ENCODE peak calls at places on chromosome 9, in six cellular contexts. F is upper lobe of right lung, A is IMR-90, P is pancreas, B is psoas muscle, J is heart right ventricle. U is an unnamed sample. For H3K36me3, the result is how much of the 10 kb centered on the place peaks cover.

GRCh38 chr9:89718635-89719034 is 113.8 kb downstream of the GADD45G start:
- ATAC-seq in F (no peak), A (no peak), P (peak), B (peak), J (peak), U (peak)

GRCh38 chr9:136133191-136133958 is 14.7 kb upstream of the TMEM250 start:
- ATAC-seq in F (peak), A (peak), P (peak), B (peak), J (peak), U (peak)

GRCh38 chr9:123943671-123944070 is 13.7 kb upstream of the DENND1A start:
- ATAC-seq in F (no peak), A (no peak), P (no peak), B (no peak), J (no peak), U (no peak)

GRCh38 chr9:73200694-73201432 is 49.2 kb downstream of the ANXA1 start:
- ATAC-seq in F (peak), A (peak), P (peak), B (no peak), J (no peak), U (no peak)

GRCh38 chr9:23590601-23591000 is 235.4 kb downstream of the ELAVL2 start:
- ATAC-seq in F (no peak), A (no peak), P (peak), B (peak), J (no peak), U (no peak)

GRCh38 chr9:104948277-104948676 is 20.3 kb upstream of the ABCA1 start:
- ATAC-seq in F (no peak), A (no peak), P (no peak), B (no peak), J (no peak), U (no peak)

GRCh38 chr9:80175286-80175906 is 603.6 kb downstream of the TLE4 start:
- ATAC-seq in F (peak), A (peak), P (no peak), B (peak), J (no peak), U (no peak)

GRCh38 chr9:123360161-123361085 is 4.4 kb downstream of the CRB2 start:
- ATAC-seq in F (peak), A (peak), P (peak), B (no peak), J (no peak), U (no peak)

GRCh38 chr9:68895741-68896478 is 118.0 kb downstream of the PRKACG start:
- ATAC-seq in F (no peak), A (no peak), P (peak), B (no peak), J (peak), U (no peak)

GRCh38 chr9:132250324-132251262 is 88.7 kb downstream of the NTNG2 start:
- ATAC-seq in F (peak), A (no peak), P (no peak), B (no peak), J (no peak), U (no peak)

GRCh38 chr9:128920381-128921058 is at the start of gene PHYHD1:
- ATAC-seq in F (peak), A (peak), P (peak), B (peak), J (no peak), U (peak)

GRCh38 chr9:3972687-3973086 is 327.2 kb downstream of the GLIS3 start:
- ATAC-seq in F (no peak), A (no peak), P (no peak), B (no peak), J (no peak), U (no peak)

GRCh38 chr9:87725356-87725899 is 491 bp upstream of the CTSL start:
- ATAC-seq in F (no peak), A (peak), P (peak), B (peak), J (peak), U (peak)

GRCh38 chr9:111016046-111017026 is 21.9 kb downstream of the LPAR1 start:
- ATAC-seq in F (no peak), A (peak), P (peak), B (no peak), J (no peak), U (no peak)

GRCh38 chr9:137832191-137832700 is 45.3 kb upstream of the CACNA1B start:
- ATAC-seq in F (no peak), A (no peak), P (no peak), B (no peak), J (no peak), U (no peak)

GRCh38 chr9:20988916-20989315 is 42.5 kb downstream of the HACD4 start:
- ATAC-seq in F (no peak), A (peak), P (peak), B (no peak), J (no peak), U (no peak)

GRCh38 chr9:120770923-120771322 is 22.3 kb downstream of the FBXW2 start:
- ATAC-seq in F (no peak), A (no peak), P (no peak), B (no peak), J (no peak), U (no peak)
- H3K36me3 ChIP-seq in F (half or more), A (under half), P (under half), B (half or more), J (under half), U (half or more)

GRCh38 chr9:37975639-37976038 is 71.7 kb upstream of the SLC25A51 start:
- ATAC-seq in F (no peak), A (no peak), P (no peak), B (no peak), J (no peak), U (no peak)

GRCh38 chr9:37976714-37977477 is 73.0 kb upstream of the SLC25A51 start:
- ATAC-seq in F (no peak), A (peak), P (peak), B (no peak), J (peak), U (peak)

GRCh38 chr9:37979844-37980243 is 75.9 kb upstream of the SLC25A51 start:
- ATAC-seq in F (no peak), A (no peak), P (no peak), B (no peak), J (no peak), U (no peak)

GRCh38 chr9:37977851-37978250 is 73.9 kb upstream of the SLC25A51 start:
- ATAC-seq in F (no peak), A (no peak), P (no peak), B (no peak), J (no peak), U (no peak)

GRCh38 chr9:37978983-37979382 is 75.1 kb upstream of the SLC25A51 start:
- ATAC-seq in F (no peak), A (no peak), P (no peak), B (no peak), J (no peak), U (no peak)
- H3K36me3 ChIP-seq in F (under half), A (under half), P (under half), B (under half), J (under half), U (under half)

DNA sequence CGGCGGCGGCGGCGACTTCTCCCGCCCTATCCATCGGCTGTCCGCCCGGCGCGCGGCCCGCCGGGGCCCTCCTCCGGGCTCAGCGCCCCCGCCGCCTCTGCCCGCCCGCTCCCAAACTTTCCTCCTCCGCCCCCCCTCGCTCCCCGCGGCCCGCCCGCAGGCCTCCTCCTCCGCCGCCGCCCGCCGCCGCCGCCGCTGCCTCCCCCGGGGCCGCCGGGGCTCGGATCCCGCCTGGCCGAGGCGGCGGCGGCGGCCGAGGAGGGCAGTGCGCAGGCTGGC is 460 bp upstream of the PBX3 start:
- ATAC-seq in F (no peak), A (no peak), P (no peak), B (no peak), J (no peak), U (peak)
- H3K36me3 ChIP-seq in F (under half), A (under half), P (under half), B (under half), J (under half), U (under half)

DNA sequence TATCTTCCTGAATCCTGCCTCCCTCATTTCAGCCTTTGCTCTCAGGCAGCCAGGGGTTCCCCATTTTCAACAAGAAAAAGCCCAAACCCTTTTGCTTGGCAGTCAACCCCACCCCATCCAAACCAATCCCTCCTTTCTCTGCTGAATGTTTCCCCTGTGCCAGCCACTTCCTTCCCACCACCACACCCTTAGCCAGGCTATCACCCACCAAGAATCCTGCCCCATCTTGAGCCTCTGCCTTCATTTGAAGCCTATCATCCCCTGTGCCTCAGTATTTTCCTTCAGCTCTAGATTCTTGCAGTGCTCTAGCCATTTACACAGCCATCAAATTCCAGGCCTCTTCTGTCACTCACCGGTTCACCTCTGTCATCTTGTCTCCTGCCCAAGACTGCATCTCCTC is 15.3 kb upstream of the FIBCD1 start:
- ATAC-seq in F (no peak), A (no peak), P (no peak), B (no peak), J (no peak), U (no peak)
- H3K36me3 ChIP-seq in F (under half), A (under half), P (under half), B (under half), J (under half), U (under half)

DNA sequence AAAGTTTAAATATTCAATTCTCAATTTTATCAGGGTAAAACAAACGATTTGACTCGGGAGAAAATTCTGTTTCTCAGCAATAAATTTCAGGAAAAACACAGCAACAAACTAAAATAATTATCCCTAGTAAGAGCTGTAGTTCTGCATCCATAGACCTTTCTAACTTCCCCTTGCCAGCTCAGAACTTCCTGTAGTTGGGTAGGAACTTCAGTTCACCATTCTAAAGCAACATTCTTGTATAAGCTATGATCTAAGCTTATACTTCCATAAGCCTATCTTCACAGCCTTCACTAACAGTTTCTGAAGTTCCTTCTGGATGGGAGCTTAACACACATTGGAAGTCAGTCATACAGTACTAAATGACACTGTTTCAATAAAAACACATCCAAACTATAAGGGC is 96.6 kb downstream of the UBAP2 start:
- ATAC-seq in F (peak), A (no peak), P (no peak), B (no peak), J (no peak), U (no peak)
- H3K36me3 ChIP-seq in F (under half), A (under half), P (under half), B (half or more), J (under half), U (under half)

GRCh38 chr9:112396872-112397271 is 17.0 kb downstream of the HSDL2 start:
- ATAC-seq in F (no peak), A (no peak), P (no peak), B (no peak), J (no peak), U (no peak)
- H3K36me3 ChIP-seq in F (under half), A (under half), P (under half), B (under half), J (under half), U (under half)

U was measured in gastroesophageal sphincter.